ENCODE peak calls at places on chromosomes 7 and 10, in six cellular contexts. T, C, X, U, O and H are unnamed samples.

GRCh38 chr7:100127866-100128601 is 1.3 kb downstream of the MBLAC1 start:
- DNase-seq in T (no peak), C (peak), X (no peak), U (no peak), O (peak), H (peak)

GRCh38 chr10:124740374-124741280 is 3.6 kb downstream of the FAM53B start:
- DNase-seq in T (peak), C (no peak), X (no peak), U (no peak), O (peak), H (peak)

GRCh38 chr7:67821116-67821515 is 824.5 kb downstream of the TYW1 start:
- DNase-seq in T (no peak), C (no peak), X (no peak), U (no peak), O (no peak), H (no peak)

GRCh38 chr10:113454341-113455061 is 98.4 kb upstream of the HABP2 start:
- DNase-seq in T (peak), C (peak), X (peak), U (no peak), O (no peak), H (peak)

GRCh38 chr10:29926649-29927048 is 132.7 kb downstream of the JCAD start:
- DNase-seq in T (no peak), C (no peak), X (no peak), U (peak), O (peak), H (peak)

GRCh38 chr7:23235688-23236280 is 10.8 kb upstream of the GPNMB start:
- DNase-seq in T (no peak), C (no peak), X (no peak), U (no peak), O (no peak), H (no peak)

GRCh38 chr10:107966817-107967216 is 802.3 kb upstream of the SORCS1 start:
- DNase-seq in T (no peak), C (no peak), X (no peak), U (no peak), O (no peak), H (no peak)

GRCh38 chr7:84975586-84976185 is 211.2 kb downstream of the SEMA3D start:
- DNase-seq in T (no peak), C (no peak), X (no peak), U (peak), O (peak), H (no peak)

GRCh38 chr7:55523366-55523765 is 48.9 kb downstream of the VOPP1 start:
- DNase-seq in T (no peak), C (no peak), X (no peak), U (no peak), O (no peak), H (peak)

GRCh38 chr10:3136763-3137611 is 35.6 kb downstream of the PITRM1 start:
- DNase-seq in T (no peak), C (no peak), X (no peak), U (peak), O (no peak), H (peak)

GRCh38 chr10:129161184-129161583 is 305.9 kb upstream of the MGMT start:
- DNase-seq in T (no peak), C (no peak), X (no peak), U (no peak), O (no peak), H (no peak)

GRCh38 chr7:30188806-30189205 is 54.0 kb downstream of the MTURN start:
- DNase-seq in T (no peak), C (no peak), X (no peak), U (no peak), O (no peak), H (no peak)

GRCh38 chr10:14032406-14032998 is 298.2 kb downstream of the FRMD4A start:
- DNase-seq in T (peak), C (peak), X (no peak), U (no peak), O (no peak), H (no peak)

GRCh38 chr7:128912281-128912680 is 1.8 kb upstream of the KCP start:
- DNase-seq in T (no peak), C (no peak), X (no peak), U (no peak), O (no peak), H (no peak)

GRCh38 chr10:93701903-93702277 is 502 bp downstream of the FRA10AC1 start:
- DNase-seq in T (no peak), C (no peak), X (no peak), U (peak), O (peak), H (peak)

GRCh38 chr10:16794005-16794404 is 23.2 kb downstream of the RSU1 start:
- DNase-seq in T (no peak), C (no peak), X (no peak), U (no peak), O (no peak), H (no peak)

GRCh38 chr10:127293640-127294039 is 97.2 kb upstream of the INSYN2A start:
- DNase-seq in T (no peak), C (no peak), X (no peak), U (no peak), O (no peak), H (no peak)

GRCh38 chr7:30906014-30906413 is 5.6 kb upstream of the AQP1 start:
- DNase-seq in T (peak), C (no peak), X (no peak), U (no peak), O (no peak), H (no peak)

GRCh38 chr10:66925896-66926719 is at the start of gene LRRTM3:
- DNase-seq in T (no peak), C (peak), X (peak), U (peak), O (peak), H (peak)

GRCh38 chr10:58641095-58641531 is 128.4 kb downstream of the BICC1 start:
- DNase-seq in T (no peak), C (no peak), X (peak), U (peak), O (peak), H (peak)

GRCh38 chr7:641966-642365 is 84.5 kb upstream of the DNAAF5 start:
- DNase-seq in T (no peak), C (no peak), X (no peak), U (no peak), O (no peak), H (no peak)

GRCh38 chr10:33143160-33143728 is 185.2 kb upstream of the ITGB1 start:
- DNase-seq in T (no peak), C (no peak), X (peak), U (peak), O (peak), H (peak)